ENCODE peak calls at places on chromosomes 5 and 9, in eight cellular contexts. Q is GM13976; G is NCI-H1092; I is T-helper 17 cell; H is activated gamma-delta T cell treated with Interleukin-2 at 50 U/mL for 16 hours; C is amniotic stem cell; B is activated CD4-positive, alpha-beta memory T cell treated with anti-CD3 and anti-CD28 coated beads for 36 hours; W is NCI-H2029. J is an unnamed sample.

GRCh38 chr9:111094433-111095421 is 56.5 kb upstream of the LPAR1 start:
- DNase-seq in Q (no peak), G (no peak), I (no peak), H (no peak), C (peak), B (no peak), W (no peak), J (no peak)

GRCh38 chr5:144205141-144205551 is 34.5 kb downstream of the KCTD16 start:
- DNase-seq in Q (no peak), G (no peak), I (no peak), H (no peak), C (peak), B (no peak), W (peak), J (no peak)

GRCh38 chr5:94024625-94025024 is 283.2 kb upstream of the POU5F2 start:
- DNase-seq in Q (no peak), G (no peak), I (no peak), H (no peak), C (no peak), B (no peak), W (no peak), J (no peak)

GRCh38 chr5:177307544-177308363 is 3.9 kb downstream of the MXD3 start:
- DNase-seq in Q (no peak), G (no peak), I (no peak), H (no peak), C (no peak), B (no peak), W (no peak), J (no peak)

GRCh38 chr5:68884144-68884754 is 209.6 kb upstream of the SLC30A5 start:
- DNase-seq in Q (no peak), G (no peak), I (no peak), H (no peak), C (no peak), B (peak), W (no peak), J (no peak)

GRCh38 chr5:61277190-61277589 is 54.9 kb upstream of the ZSWIM6 start:
- DNase-seq in Q (peak), G (no peak), I (no peak), H (no peak), C (no peak), B (peak), W (no peak), J (no peak)

GRCh38 chr5:19795218-19795617 is 192.8 kb downstream of the CDH18 start:
- DNase-seq in Q (no peak), G (no peak), I (no peak), H (no peak), C (no peak), B (no peak), W (no peak), J (no peak)

GRCh38 chr5:126195410-126196100 is 227.7 kb upstream of the GRAMD2B start:
- DNase-seq in Q (no peak), G (no peak), I (no peak), H (no peak), C (no peak), B (no peak), W (no peak), J (no peak)

GRCh38 chr9:114287763-114288232 is 35.1 kb upstream of the ORM1 start:
- DNase-seq in Q (no peak), G (no peak), I (no peak), H (no peak), C (no peak), B (no peak), W (no peak), J (peak)

GRCh38 chr5:32390819-32391591 is 53.5 kb downstream of the ZFR start:
- DNase-seq in Q (no peak), G (no peak), I (no peak), H (no peak), C (peak), B (no peak), W (no peak), J (no peak)